ENCODE peak calls at places on chromosome 17, in eight cellular contexts. H, I, S, N, R, U, O and K are unnamed samples.
A peak's percentile ranks its signal among the peaks of the same experiment; 100 is the strongest.

GRCh38 chr17:78252111-78252634 is 20.7 kb downstream of the TMEM235 start:
- DNase-seq in H (peak; percentile 96), I (no peak), S (peak; percentile 63), N (no peak), R (no peak), U (no peak), O (no peak), K (no peak)

GRCh38 chr17:43515641-43516040 is 30.5 kb downstream of the ETV4 start:
- DNase-seq in H (no peak), I (no peak), S (no peak), N (no peak), R (no peak), U (no peak), O (no peak), K (no peak)

GRCh38 chr17:55513885-55514590 is 2.8 kb upstream of the SMIM36 start:
- DNase-seq in H (peak; percentile 59), I (peak; percentile 61), S (peak; percentile 52), N (peak; percentile 60), R (peak; percentile 71), U (peak; percentile 87), O (peak; percentile 68), K (peak; percentile 82)

GRCh38 chr17:27759528-27759927 is 40.8 kb downstream of the NOS2 start:
- DNase-seq in H (no peak), I (no peak), S (no peak), N (no peak), R (no peak), U (no peak), O (no peak), K (no peak)

GRCh38 chr17:37742114-37742761 is 2.6 kb downstream of the HNF1B start:
- DNase-seq in H (no peak), I (no peak), S (no peak), N (peak; percentile 16), R (no peak), U (peak; percentile 70), O (peak; percentile 40), K (no peak)

GRCh38 chr17:18037482-18037881 is 1.5 kb downstream of the ATPAF2 start:
- DNase-seq in H (no peak), I (no peak), S (no peak), N (no peak), R (no peak), U (no peak), O (no peak), K (no peak)

GRCh38 chr17:4551141-4551540 is 4.0 kb downstream of the MYBBP1A start:
- DNase-seq in H (no peak), I (no peak), S (no peak), N (no peak), R (no peak), U (peak; percentile 50), O (peak; percentile 38), K (no peak)

GRCh38 chr17:65389956-65390355 is 171.5 kb downstream of the AXIN2 start:
- DNase-seq in H (no peak), I (peak; percentile 17), S (no peak), N (peak; percentile 27), R (peak; percentile 75), U (no peak), O (peak; percentile 94), K (no peak)

GRCh38 chr17:55962931-55963378 is 190.3 kb upstream of the ANKFN1 start:
- DNase-seq in H (no peak), I (no peak), S (no peak), N (no peak), R (no peak), U (no peak), O (no peak), K (no peak)

GRCh38 chr17:64006361-64007088 is 8.4 kb downstream of the PRR29 start:
- DNase-seq in H (no peak), I (peak; percentile 57), S (no peak), N (no peak), R (peak; percentile 43), U (no peak), O (no peak), K (peak; percentile 73)

GRCh38 chr17:3695723-3696411 is at the start of gene P2RX5:
- DNase-seq in H (peak; percentile 31), I (no peak), S (no peak), N (peak; percentile 13), R (no peak), U (peak; percentile 75), O (peak; percentile 54), K (no peak)

GRCh38 chr17:16926061-16926511 is 45.8 kb downstream of the TNFRSF13B start:
- DNase-seq in H (no peak), I (no peak), S (no peak), N (no peak), R (no peak), U (no peak), O (no peak), K (peak; percentile 55)

GRCh38 chr17:80779336-80779735 is 212.3 kb upstream of the CHMP6 start:
- DNase-seq in H (no peak), I (no peak), S (no peak), N (no peak), R (no peak), U (no peak), O (no peak), K (no peak)

GRCh38 chr17:82041139-82041814 is 3.8 kb upstream of the DCXR start:
- DNase-seq in H (no peak), I (no peak), S (no peak), N (peak; percentile 46), R (no peak), U (no peak), O (peak; percentile 48), K (no peak)

GRCh38 chr17:9837551-9838471 is 12.1 kb downstream of the GLP2R start:
- DNase-seq in H (no peak), I (peak; percentile 38), S (no peak), N (peak; percentile 34), R (no peak), U (peak; percentile 10), O (peak; percentile 86), K (no peak)

GRCh38 chr17:78669975-78670518 is 92.9 kb upstream of the DNAH17 start:
- DNase-seq in H (no peak), I (no peak), S (no peak), N (no peak), R (no peak), U (no peak), O (no peak), K (no peak)

GRCh38 chr17:57114085-57114673 is 29.1 kb downstream of the AKAP1 start:
- DNase-seq in H (peak; percentile 31), I (peak; percentile 46), S (peak; percentile 41), N (no peak), R (peak; percentile 65), U (peak; percentile 79), O (peak; percentile 28), K (no peak)

GRCh38 chr17:78674595-78675315 is 97.6 kb upstream of the DNAH17 start:
- DNase-seq in H (no peak), I (no peak), S (no peak), N (no peak), R (no peak), U (peak; percentile 64), O (no peak), K (no peak)

GRCh38 chr17:79812206-79812968 is 15.5 kb upstream of the CBX8 start:
- DNase-seq in H (no peak), I (no peak), S (no peak), N (no peak), R (no peak), U (no peak), O (no peak), K (no peak)

GRCh38 chr17:31788956-31789355 is 70.1 kb downstream of the COPRS start:
- DNase-seq in H (no peak), I (no peak), S (no peak), N (no peak), R (no peak), U (no peak), O (peak; percentile 68), K (no peak)

GRCh38 chr17:31072186-31072585 is 22.6 kb upstream of the NF1 start:
- DNase-seq in H (no peak), I (no peak), S (no peak), N (peak; percentile 91), R (no peak), U (peak; percentile 20), O (peak; percentile 67), K (no peak)

GRCh38 chr17:76268991-76269981 is 4.1 kb downstream of the UBALD2 start:
- DNase-seq in H (peak; percentile 7), I (no peak), S (no peak), N (no peak), R (no peak), U (peak; percentile 53), O (no peak), K (no peak)
- H3K4me3 ChIP-seq in H (peak overlapping the region; percentile 46), I (no peak overlapping the region), S (no peak overlapping the region), N (no peak overlapping the region), R (no peak overlapping the region), U (no peak overlapping the region), O (no peak overlapping the region), K (no peak overlapping the region)

GRCh38 chr17:45314761-45315549 is 1.9 kb downstream of the MAP3K14 start:
- DNase-seq in H (no peak), I (no peak), S (no peak), N (no peak), R (no peak), U (no peak), O (peak; percentile 58), K (no peak)

GRCh38 chr17:45311762-45312476 is 4.9 kb downstream of the MAP3K14 start:
- DNase-seq in H (peak; percentile 59), I (peak; percentile 84), S (peak; percentile 51), N (peak; percentile 96), R (no peak), U (no peak), O (peak; percentile 67), K (no peak)

GRCh38 chr17:45312477-45313418 is 4.1 kb downstream of the MAP3K14 start:
- DNase-seq in H (no peak), I (no peak), S (no peak), N (no peak), R (no peak), U (no peak), O (peak; percentile 42), K (no peak)

GRCh38 chr17:45313927-45314760 is 2.7 kb downstream of the MAP3K14 start:
- DNase-seq in H (no peak), I (no peak), S (no peak), N (no peak), R (no peak), U (no peak), O (no peak), K (no peak)

GRCh38 chr17:45313419-45313771 is 3.4 kb downstream of the MAP3K14 start:
- DNase-seq in H (no peak), I (no peak), S (no peak), N (no peak), R (no peak), U (no peak), O (no peak), K (no peak)
- H3K4me1 ChIP-seq in H (peaks cover 51% of the 10 kb centered on the region), I (peaks cover 74% of the 10 kb centered on the region), S (peaks cover 64% of the 10 kb centered on the region), N (peaks cover 55% of the 10 kb centered on the region), R (peaks cover 53% of the 10 kb centered on the region), U (peaks cover 24% of the 10 kb centered on the region), O (peaks cover 63% of the 10 kb centered on the region), K (peaks cover 7% of the 10 kb centered on the region)

GRCh38 chr17:42373896-42374295 is 14.3 kb downstream of the STAT3 start:
- DNase-seq in H (no peak), I (no peak), S (no peak), N (no peak), R (no peak), U (no peak), O (no peak), K (no peak)
- H3K27ac ChIP-seq in H (no peak overlapping the region), I (no peak overlapping the region), S (no peak overlapping the region), N (no peak overlapping the region), R (no peak overlapping the region), U (no peak overlapping the region), O (no peak overlapping the region), K (no peak overlapping the region)

DNA sequence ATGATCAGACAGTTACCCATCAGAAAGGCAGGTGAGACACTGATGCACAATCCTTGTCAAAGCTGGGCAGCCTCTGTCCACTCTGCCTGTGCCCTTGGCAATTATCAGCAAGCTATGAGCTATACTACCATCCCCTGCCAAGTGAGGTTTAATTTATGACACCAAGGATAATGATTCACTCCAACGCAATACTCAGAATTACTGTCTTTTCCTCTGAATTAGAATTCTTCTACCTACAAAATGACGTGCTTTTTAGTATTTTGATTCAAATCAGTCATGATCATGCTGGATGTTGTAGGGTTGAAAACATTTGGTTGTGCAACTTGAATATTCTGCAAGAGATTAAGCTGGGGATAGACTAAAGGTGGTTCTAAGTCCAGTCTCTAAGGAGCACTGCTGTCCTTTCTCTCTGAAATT is 116.8 kb upstream of the SOX9 start:
- DNase-seq in H (no peak), I (peak; percentile 22), S (no peak), N (no peak), R (no peak), U (no peak), O (peak; percentile 73), K (no peak)
- H3K4me3 ChIP-seq in H (no peak overlapping the region), I (no peak overlapping the region), S (no peak overlapping the region), N (no peak overlapping the region), R (no peak overlapping the region), U (no peak overlapping the region), O (peak overlapping the region; percentile 5), K (no peak overlapping the region)